ENCODE peak calls at places on chromosome 21, in seven cellular contexts. H is lung, G is heart left ventricle, T is fibroblast of lung, O is A549, E is OCI-LY7, F is HCT116. Z is an unnamed sample.

GRCh38 chr21:39341249-39341923 is 7.5 kb downstream of the HMGN1 start:
- DNase-seq in H (no peak), F (no peak), O (no peak), T (no peak), G (no peak), E (no peak), Z (no peak)

GRCh38 chr21:45562401-45562800 is 20.2 kb upstream of the SLC19A1 start:
- DNase-seq in O (no peak), T (no peak), F (no peak), H (no peak), G (no peak), E (no peak), Z (no peak)

GRCh38 chr21:42515708-42516502 is 2.3 kb downstream of the SLC37A1 start:
- DNase-seq in H (peak), G (no peak), O (no peak), T (no peak), F (peak), E (no peak), Z (no peak)

GRCh38 chr21:27466175-27466574 is 499.3 kb upstream of the ADAMTS5 start:
- DNase-seq in H (no peak), O (no peak), E (no peak), G (no peak), F (no peak), T (no peak), Z (no peak)

GRCh38 chr21:38839683-38840286 is 34.1 kb downstream of the ETS2 start:
- DNase-seq in T (peak), E (no peak), F (peak), H (no peak), G (no peak), O (peak), Z (no peak)

GRCh38 chr21:45559216-45560105 is 17.2 kb upstream of the SLC19A1 start:
- DNase-seq in E (no peak), O (no peak), G (no peak), F (no peak), T (no peak), H (no peak), Z (no peak)

GRCh38 chr21:35850542-35851103 is 209.7 kb downstream of the SETD4 start:
- DNase-seq in G (no peak), T (no peak), O (no peak), E (no peak), F (no peak), H (no peak), Z (no peak)

GRCh38 chr21:22235866-22236590 is 1237.8 kb downstream of the NCAM2 start:
- DNase-seq in G (no peak), T (no peak), H (no peak), O (no peak), F (no peak), E (no peak), Z (no peak)

GRCh38 chr21:45590726-45591618 is 48.7 kb upstream of the SLC19A1 start:
- DNase-seq in T (no peak), G (no peak), F (no peak), E (peak), H (no peak), O (no peak), Z (peak)

GRCh38 chr21:38538353-38538752 is 40.1 kb upstream of the ERG start:
- DNase-seq in T (no peak), F (no peak), O (no peak), H (no peak), G (no peak), E (no peak), Z (no peak)

GRCh38 chr21:36478941-36479340 is 981 bp downstream of the CLDN14 start:
- DNase-seq in G (no peak), T (no peak), H (no peak), E (no peak), F (no peak), O (peak), Z (no peak)

GRCh38 chr21:36235058-36235582 is 78.5 kb downstream of the DOP1B start:
- DNase-seq in G (no peak), T (no peak), H (no peak), F (no peak), O (peak), E (no peak), Z (no peak)

GRCh38 chr21:16280731-16281130 is 550.9 kb downstream of the USP25 start:
- DNase-seq in G (no peak), T (peak), O (no peak), E (no peak), H (no peak), F (no peak), Z (no peak)

GRCh38 chr21:32771134-32771523 is 426 bp downstream of the PAXBP1 start:
- DNase-seq in E (peak), H (peak), G (peak), T (peak), F (no peak), O (peak), Z (peak)

GRCh38 chr21:46507562-46507961 is 48.9 kb downstream of the DIP2A start:
- DNase-seq in H (no peak), G (no peak), F (no peak), T (no peak), O (no peak), E (no peak), Z (no peak)

GRCh38 chr21:42611852-42612251 is 41.6 kb upstream of the PDE9A start:
- DNase-seq in E (no peak), O (no peak), F (no peak), H (no peak), T (no peak), G (no peak), Z (no peak)

GRCh38 chr21:45819478-45820170 is 161.9 kb upstream of the COL6A1 start:
- DNase-seq in H (no peak), F (no peak), O (no peak), E (no peak), T (no peak), G (no peak), Z (no peak)

GRCh38 chr21:46489800-46490199 is 31.1 kb downstream of the DIP2A start:
- DNase-seq in E (no peak), O (no peak), G (no peak), H (no peak), T (no peak), F (no peak), Z (no peak)

GRCh38 chr21:37639756-37640155 is 273.2 kb downstream of the DYRK1A start:
- DNase-seq in G (no peak), H (no peak), F (no peak), E (no peak), T (no peak), O (no peak), Z (no peak)

GRCh38 chr21:36615274-36615964 is 83.5 kb upstream of the SIM2 start:
- DNase-seq in H (no peak), G (no peak), O (peak), E (peak), T (no peak), F (peak), Z (no peak)

GRCh38 chr21:45308211-45309068 is 20.7 kb upstream of the POFUT2 start:
- DNase-seq in T (peak), H (no peak), G (no peak), F (no peak), O (no peak), E (peak), Z (no peak)

GRCh38 chr21:45366931-45367401 is 38.0 kb upstream of the COL18A1 start:
- DNase-seq in G (peak), E (no peak), H (no peak), F (no peak), O (peak), T (peak), Z (no peak)

GRCh38 chr21:44973598-44973997 is 33.8 kb downstream of the SLX9 start:
- DNase-seq in G (no peak), H (no peak), O (no peak), E (no peak), F (no peak), T (no peak), Z (no peak)

GRCh38 chr21:17270234-17270633 is 242.6 kb upstream of the CXADR start:
- DNase-seq in F (no peak), H (no peak), T (peak), G (no peak), O (peak), E (peak), Z (no peak)

GRCh38 chr21:37364722-37365121 is 1.9 kb upstream of the DYRK1A start:
- DNase-seq in H (no peak), E (peak), F (no peak), T (no peak), O (no peak), G (no peak), Z (peak)

GRCh38 chr21:17853393-17854275 is 34.5 kb upstream of the C21orf91 start:
- DNase-seq in G (no peak), T (no peak), O (no peak), E (no peak), H (no peak), F (no peak), Z (no peak)

GRCh38 chr21:38716942-38717341 is 88.8 kb upstream of the ETS2 start:
- DNase-seq in E (no peak), G (no peak), H (no peak), O (no peak), T (no peak), F (no peak), Z (no peak)

GRCh38 chr21:32826317-32827167 is 55.0 kb upstream of the PAXBP1 start:
- DNase-seq in G (no peak), H (no peak), T (peak), E (peak), F (peak), O (peak), Z (peak)

GRCh38 chr21:26844258-26845065 is 747 bp downstream of the ADAMTS1 start:
- DNase-seq in H (no peak), F (no peak), G (peak), O (peak), T (peak), E (no peak), Z (no peak)

GRCh38 chr21:42313501-42313969 is 1.7 kb downstream of the TFF3 start:
- DNase-seq in G (no peak), E (no peak), H (no peak), O (no peak), F (no peak), T (no peak), Z (no peak)

GRCh38 chr21:36127250-36127904 is 7.5 kb upstream of the CBR3 start:
- DNase-seq in O (no peak), H (no peak), G (no peak), T (no peak), E (no peak), F (no peak), Z (no peak)

GRCh38 chr21:45253180-45253579 is 34.5 kb downstream of the POFUT2 start:
- DNase-seq in G (no peak), T (no peak), E (no peak), O (no peak), F (no peak), H (no peak), Z (no peak)

GRCh38 chr21:17491716-17492414 is 21.0 kb upstream of the CXADR start:
- DNase-seq in E (no peak), H (peak), G (no peak), F (peak), T (peak), O (peak), Z (no peak)

GRCh38 chr21:46159841-46160562 is 4.6 kb upstream of the FTCD start:
- DNase-seq in O (no peak), T (no peak), F (no peak), G (peak), H (no peak), E (no peak), Z (no peak)

GRCh38 chr21:38095220-38095619 is 161.6 kb upstream of the KCNJ15 start:
- DNase-seq in H (no peak), E (no peak), O (peak), T (no peak), F (no peak), G (no peak), Z (no peak)

GRCh38 chr21:37921091-37921490 is 4.8 kb upstream of the KCNJ6 start:
- DNase-seq in F (no peak), E (no peak), O (peak), H (no peak), G (no peak), T (no peak), Z (no peak)

GRCh38 chr21:39869141-39869818 is 2.0 kb downstream of the PCP4 start:
- DNase-seq in T (no peak), F (no peak), G (no peak), H (no peak), E (no peak), O (no peak), Z (no peak)

GRCh38 chr21:16195476-16195875 is 465.7 kb downstream of the USP25 start:
- DNase-seq in T (peak), H (no peak), G (no peak), F (no peak), O (peak), E (no peak), Z (no peak)

DNA sequence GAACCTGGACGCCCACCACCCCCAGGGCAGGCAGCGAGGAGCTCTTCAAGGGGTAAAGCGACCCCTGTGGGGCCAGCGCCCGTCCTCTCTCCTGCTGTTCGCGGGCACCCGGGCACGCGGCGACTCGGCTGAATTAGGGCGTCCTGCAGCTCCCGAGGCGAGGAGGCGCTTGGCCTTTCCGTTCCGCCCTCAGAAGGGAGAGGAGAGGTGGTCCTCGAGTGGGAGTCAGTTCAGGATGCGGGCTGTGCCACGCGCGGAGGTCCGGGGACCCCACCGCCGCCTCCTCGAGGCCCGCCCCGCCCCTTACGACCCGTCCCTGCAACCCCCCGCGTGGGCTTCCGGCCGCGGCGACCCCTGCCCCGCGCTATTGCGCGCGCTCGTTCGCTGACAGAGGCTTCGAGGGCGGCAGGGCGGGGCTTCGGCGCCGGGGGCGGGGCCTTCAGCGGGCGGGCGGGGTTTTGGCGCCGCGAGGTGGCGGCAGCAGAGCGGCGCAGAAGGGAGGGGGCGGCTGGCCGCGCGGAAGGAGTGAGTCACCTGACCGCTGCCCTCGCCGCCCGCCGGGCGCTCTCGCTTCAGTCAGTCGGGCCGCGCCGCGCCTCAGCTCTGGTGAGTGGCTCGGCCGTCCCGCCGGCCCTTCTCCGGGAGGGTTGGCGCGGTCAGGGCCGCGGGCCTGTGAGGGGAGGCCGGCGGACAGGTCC is at the start of gene BACH1:
- DNase-seq in T (peak), F (peak), E (peak), H (peak), O (peak), G (peak), Z (peak)
- TF ChIP-seq CTCF in T (no peak), F (no peak), E (peak), H (peak), O (peak), G (peak), Z (peak)

DNA sequence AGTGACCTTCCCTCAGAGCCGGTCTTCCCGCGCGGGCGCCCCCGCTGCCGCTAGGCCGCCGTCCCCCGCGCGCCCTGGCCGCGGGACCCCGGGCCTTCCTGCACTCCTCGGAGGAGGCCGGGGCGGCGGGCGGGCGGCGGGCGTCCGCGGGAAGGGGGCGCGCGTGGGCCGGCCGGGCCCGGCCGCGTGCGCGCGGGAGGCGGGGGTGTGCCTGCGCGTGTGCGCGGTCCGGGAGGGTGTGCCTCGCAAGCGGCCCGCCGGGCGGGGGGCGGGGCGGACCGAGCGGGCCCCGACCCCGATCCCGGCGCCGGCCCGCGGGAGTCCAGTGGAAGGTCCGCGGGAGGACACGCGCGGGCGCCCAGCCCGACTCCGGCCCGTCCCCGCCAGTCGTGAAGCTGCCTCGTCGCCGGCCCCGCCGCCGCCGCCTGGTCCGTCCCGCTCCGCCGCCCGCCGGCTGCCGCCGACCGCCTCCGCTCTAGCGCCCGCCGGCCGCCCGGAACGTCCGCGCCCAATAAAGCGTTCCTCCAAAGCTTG is 438 bp downstream of the MRPS6 start:
- DNase-seq in E (peak), F (no peak), G (peak), O (no peak), H (no peak), T (no peak), Z (peak)
- TF ChIP-seq CTCF in E (no peak), F (no peak), G (no peak), O (no peak), H (no peak), T (no peak), Z (no peak)

DNA sequence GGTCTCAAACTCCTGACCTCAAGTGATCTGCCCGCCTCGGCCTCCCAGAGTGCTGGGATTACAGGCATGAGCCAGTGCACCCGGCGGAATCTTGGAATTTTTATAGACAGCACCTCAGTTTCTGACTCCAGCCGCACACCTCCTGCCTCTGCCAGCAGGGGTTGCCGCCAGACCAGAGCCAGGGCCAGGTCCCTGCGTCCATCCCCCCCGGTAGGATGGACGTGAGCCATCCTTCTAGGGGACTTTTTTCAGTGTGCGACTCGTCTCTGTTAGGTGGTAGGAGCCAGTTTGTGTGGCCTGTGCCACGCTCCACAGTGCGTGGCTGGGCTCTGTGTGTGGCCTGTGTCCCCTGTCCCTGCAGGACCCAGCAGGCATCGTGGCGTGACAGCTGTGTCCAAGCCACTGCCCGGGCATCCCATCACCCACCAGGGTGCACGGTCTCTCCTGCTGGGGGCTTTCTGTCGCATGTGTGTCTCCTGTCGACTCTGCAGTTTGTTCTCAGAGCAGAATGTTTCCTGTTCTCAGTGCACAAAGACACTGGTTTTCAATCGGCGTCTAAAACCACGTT is 15.6 kb downstream of the CSTB start:
- DNase-seq in E (no peak), H (no peak), T (no peak), O (no peak), F (no peak), G (no peak), Z (no peak)
- TF ChIP-seq CTCF in E (no peak), H (no peak), T (no peak), O (no peak), F (peak), G (no peak), Z (no peak)

GRCh38 chr21:41045534-41046268 is 122.3 kb upstream of the BACE2 start:
- DNase-seq in H (no peak), T (no peak), O (peak), E (no peak), G (no peak), F (no peak), Z (no peak)

GRCh38 chr21:41048636-41049035 is 119.3 kb upstream of the BACE2 start:
- DNase-seq in O (no peak), H (no peak), F (no peak), T (no peak), E (no peak), G (no peak), Z (no peak)

GRCh38 chr21:41048141-41048540 is 119.8 kb upstream of the BACE2 start:
- DNase-seq in O (no peak), F (no peak), T (no peak), H (no peak), E (no peak), G (no peak), Z (no peak)

DNA sequence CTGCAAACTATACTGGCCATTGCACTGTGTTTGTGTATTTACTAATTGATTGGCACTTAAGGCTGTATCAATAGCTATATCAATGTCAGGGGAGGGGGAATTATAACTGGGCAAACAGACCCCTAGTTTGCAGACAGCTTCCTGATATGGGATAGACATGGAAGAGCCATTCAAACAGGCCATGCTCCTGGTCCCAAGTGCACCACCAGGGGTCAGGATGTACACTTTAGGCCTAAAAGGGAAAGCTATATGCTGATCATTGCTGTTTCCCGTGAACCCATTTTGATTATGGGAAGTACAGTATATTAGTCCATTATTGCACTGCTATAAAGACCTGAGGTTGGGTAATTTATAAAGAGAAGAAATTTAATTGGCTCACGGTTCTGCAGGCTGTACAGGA is 125.0 kb upstream of the BACE2 start:
- DNase-seq in T (no peak), F (no peak), O (peak), H (no peak), G (no peak), E (peak), Z (no peak)
- TF ChIP-seq CTCF in T (no peak), F (peak), O (no peak), H (no peak), G (no peak), E (peak), Z (no peak)

DNA sequence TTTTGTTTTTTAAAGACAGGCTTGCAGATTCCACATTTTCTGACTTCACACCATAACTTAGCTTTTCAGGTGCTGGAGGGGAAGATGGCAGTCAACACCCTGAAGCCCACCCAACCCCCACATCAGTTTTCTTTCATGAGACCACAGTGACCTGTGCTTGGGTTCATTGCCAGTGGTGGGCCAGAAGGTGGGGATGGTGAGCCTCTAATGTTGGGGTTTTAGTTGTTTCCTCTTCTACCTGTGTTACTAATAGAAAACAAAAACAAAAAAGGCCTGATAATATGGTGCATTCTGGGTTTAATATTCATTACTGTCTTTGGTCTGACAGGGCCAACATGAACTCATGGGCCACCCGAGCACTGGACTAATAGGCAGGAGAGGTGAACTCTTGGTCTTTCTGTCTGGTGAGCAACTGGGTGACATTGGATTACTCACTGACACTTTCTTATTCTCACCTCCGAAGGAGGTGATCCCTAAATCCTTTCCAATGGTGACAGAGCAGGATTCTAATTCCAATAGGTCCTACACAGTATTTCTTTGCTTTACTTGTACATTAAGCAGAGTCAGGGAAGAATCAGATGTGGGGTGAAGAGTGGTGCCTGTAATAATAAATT is 132.8 kb downstream of the CLIC6 start:
- DNase-seq in G (no peak), T (peak), F (no peak), H (no peak), E (peak), O (peak), Z (peak)
- TF ChIP-seq CTCF in G (no peak), T (peak), F (peak), H (peak), E (peak), O (peak), Z (peak)